ENCODE peak calls at places on chromosomes 12 and 14, in five cellular contexts. W, T, L, O and V are unnamed samples.

GRCh38 chr12:125185740-125186470 is 120.7 kb downstream of the AACS start:
- DNase-seq in O (peak; percentile 89), L (peak; percentile 94), T (no peak), W (peak; percentile 77), V (peak; percentile 64)

GRCh38 chr14:55807536-55807935 is 227.5 kb downstream of the KTN1 start:
- DNase-seq in L (peak; percentile 88), O (peak; percentile 95), W (no peak), T (no peak), V (no peak)

GRCh38 chr14:91311284-91311662 is 66.8 kb upstream of the GPR68 start:
- DNase-seq in L (no peak), T (no peak), O (no peak), W (no peak), V (no peak)

GRCh38 chr12:8628731-8629130 is 16.1 kb upstream of the AICDA start:
- DNase-seq in O (no peak), W (no peak), L (no peak), T (no peak), V (no peak)

GRCh38 chr14:105201928-105202513 is 20.9 kb upstream of the NUDT14 start:
- DNase-seq in L (no peak), O (no peak), T (no peak), W (no peak), V (no peak)

GRCh38 chr14:69133206-69134125 is 19.5 kb downstream of the DCAF5 start:
- DNase-seq in W (peak; percentile 6), T (no peak), L (no peak), O (peak; percentile 80), V (peak; percentile 56)

GRCh38 chr12:89117448-89118034 is 234.8 kb downstream of the DUSP6 start:
- DNase-seq in L (peak; percentile 11), O (peak; percentile 21), W (no peak), T (no peak), V (peak; percentile 69)

GRCh38 chr12:77590306-77590705 is 240.4 kb upstream of the NAV3 start:
- DNase-seq in L (no peak), T (no peak), O (no peak), W (no peak), V (no peak)

GRCh38 chr12:3275171-3276041 is 198.2 kb downstream of the TSPAN9 start:
- DNase-seq in L (peak; percentile 81), W (peak; percentile 17), T (peak; percentile 15), O (peak; percentile 77), V (peak; percentile 50)

GRCh38 chr12:120079352-120080042 is 37.1 kb downstream of the RAB35 start:
- DNase-seq in T (no peak), O (no peak), W (peak; percentile 50), L (no peak), V (no peak)

GRCh38 chr12:99067171-99067785 is 422.2 kb downstream of the APAF1 start:
- DNase-seq in W (no peak), T (no peak), L (no peak), O (no peak), V (no peak)

GRCh38 chr12:101186291-101186690 is 23.7 kb downstream of the SLC5A8 start:
- DNase-seq in L (no peak), O (no peak), W (no peak), T (no peak), V (no peak)

GRCh38 chr14:53683229-53683628 is 273.4 kb downstream of the BMP4 start:
- DNase-seq in W (no peak), L (peak; percentile 7), O (peak; percentile 75), T (no peak), V (no peak)

GRCh38 chr12:52229836-52230343 is 3.2 kb upstream of the KRT7 start:
- DNase-seq in O (no peak), L (no peak), T (no peak), W (no peak), V (no peak)

GRCh38 chr12:129635003-129635685 is 268.7 kb downstream of the TMEM132D start:
- DNase-seq in L (peak; percentile 52), W (no peak), O (no peak), T (no peak), V (no peak)

GRCh38 chr14:81416981-81417380 is 16.9 kb upstream of the STON2 start:
- DNase-seq in L (no peak), O (no peak), T (no peak), W (no peak), V (no peak)

GRCh38 chr14:72682188-72682587 is 211.7 kb downstream of the DPF3 start:
- DNase-seq in L (peak; percentile 35), O (no peak), W (no peak), T (peak; percentile 88), V (peak; percentile 41)

GRCh38 chr12:76272292-76272691 is 75.9 kb downstream of the BBS10 start:
- DNase-seq in T (no peak), L (no peak), W (no peak), O (no peak), V (peak; percentile 29)

GRCh38 chr14:58501214-58501816 is 73.8 kb downstream of the KIAA0586 start:
- DNase-seq in W (peak; percentile 5), L (peak; percentile 72), O (peak; percentile 86), T (peak; percentile 28), V (peak; percentile 63)

GRCh38 chr12:119544780-119545625 is 48.6 kb upstream of the TMEM233 start:
- DNase-seq in T (peak; percentile 35), W (peak; percentile 60), L (peak; percentile 72), O (peak; percentile 72), V (peak; percentile 51)

GRCh38 chr12:125776212-125776611 is 711.0 kb downstream of the AACS start:
- DNase-seq in T (no peak), O (no peak), L (no peak), W (no peak), V (no peak)

GRCh38 chr12:11133816-11134215 is 628 bp downstream of the TAS2R30 start:
- DNase-seq in L (no peak), T (no peak), W (no peak), O (no peak), V (peak; percentile 5)